ENCODE peak calls at places on chromosomes 3 and 15, in five cellular contexts. D is SJSA1, K is GM12878, A is suprapubic skin, L is cardiac fibroblast. Z is an unnamed sample.
A peak's percentile ranks its signal among the peaks of the same experiment; 100 is the strongest.

GRCh38 chr3:154430014-154430413 is at the start of gene GPR149:
- DNase-seq in D (no peak), K (no peak), A (no peak), L (no peak), Z (no peak)

GRCh38 chr3:129837057-129837631 is 56.4 kb downstream of the TMCC1 start:
- DNase-seq in D (no peak), K (no peak), A (no peak), L (no peak), Z (no peak)

GRCh38 chr15:36658905-36659304 is 79.5 kb downstream of the CDIN1 start:
- DNase-seq in D (no peak), K (no peak), A (no peak), L (no peak), Z (no peak)

GRCh38 chr3:123444023-123444422 is 4.9 kb downstream of the ADCY5 start:
- DNase-seq in D (no peak), K (no peak), A (no peak), L (no peak), Z (no peak)

GRCh38 chr15:28017423-28017924 is 81.6 kb downstream of the OCA2 start:
- DNase-seq in D (no peak), K (no peak), A (no peak), L (no peak), Z (peak; percentile 9)

GRCh38 chr3:197854596-197855343 is 63.7 kb downstream of the LRCH3 start:
- DNase-seq in D (peak; percentile 86), K (no peak), A (no peak), L (peak; percentile 93), Z (no peak)

GRCh38 chr3:59764131-59764530 is 714.3 kb upstream of the CFAP20DC start:
- DNase-seq in D (no peak), K (no peak), A (no peak), L (no peak), Z (no peak)

GRCh38 chr15:90638241-90638691 is 78.9 kb upstream of the BLM start:
- DNase-seq in D (no peak), K (no peak), A (no peak), L (no peak), Z (no peak)

GRCh38 chr3:46470831-46471230 is 6.1 kb upstream of the LTF start:
- DNase-seq in D (no peak), K (no peak), A (no peak), L (no peak), Z (no peak)

GRCh38 chr15:99104788-99105515 is at the start of gene SYNM:
- DNase-seq in D (peak; percentile 82), K (no peak), A (no peak), L (peak; percentile 66), Z (peak; percentile 86)

GRCh38 chr3:184512621-184513020 is 49.0 kb upstream of the EPHB3 start:
- DNase-seq in D (no peak), K (no peak), A (no peak), L (no peak), Z (no peak)

GRCh38 chr15:78177447-78177873 is 28.3 kb downstream of the IDH3A start:
- DNase-seq in D (no peak), K (no peak), A (no peak), L (peak; percentile 27), Z (peak; percentile 53)

GRCh38 chr3:69390771-69391170 is 4.9 kb upstream of the FRMD4B start:
- DNase-seq in D (no peak), K (no peak), A (no peak), L (no peak), Z (no peak)

GRCh38 chr3:13708301-13708700 is 159.4 kb downstream of the FBLN2 start:
- DNase-seq in D (peak; percentile 12), K (no peak), A (peak; percentile 13), L (no peak), Z (no peak)

GRCh38 chr15:38726187-38726586 is 161.6 kb upstream of the RASGRP1 start:
- DNase-seq in D (no peak), K (no peak), A (no peak), L (no peak), Z (no peak)

GRCh38 chr15:26449296-26449695 is 323.6 kb downstream of the GABRB3 start:
- DNase-seq in D (no peak), K (no peak), A (no peak), L (peak; percentile 34), Z (no peak)

GRCh38 chr3:195133462-195133861 is 137.5 kb downstream of the XXYLT1 start:
- DNase-seq in D (no peak), K (no peak), A (peak; percentile 79), L (peak; percentile 87), Z (peak; percentile 52)

GRCh38 chr15:33211409-33211808 is 16.9 kb upstream of the FMN1 start:
- DNase-seq in D (no peak), K (no peak), A (peak; percentile 68), L (no peak), Z (no peak)

GRCh38 chr3:189529468-189529867 is 101.7 kb upstream of the TP63 start:
- DNase-seq in D (no peak), K (no peak), A (no peak), L (no peak), Z (peak; percentile 39)

GRCh38 chr15:57541805-57542504 is 49.7 kb upstream of the MYZAP start:
- DNase-seq in D (peak; percentile 72), K (no peak), A (no peak), L (peak; percentile 87), Z (peak; percentile 60)

GRCh38 chr3:149571381-149571780 is 86.4 kb downstream of the WWTR1 start:
- DNase-seq in D (no peak), K (no peak), A (no peak), L (no peak), Z (no peak)

GRCh38 chr3:187880438-187880837 is 135.2 kb upstream of the BCL6 start:
- DNase-seq in D (no peak), K (no peak), A (no peak), L (peak; percentile 6), Z (no peak)

GRCh38 chr3:147410126-147410517 is 957 bp downstream of the ZIC1 start:
- DNase-seq in D (no peak), K (no peak), A (no peak), L (no peak), Z (no peak)

GRCh38 chr3:115581347-115582135 is 41.8 kb upstream of the GAP43 start:
- DNase-seq in D (no peak), K (no peak), A (no peak), L (peak; percentile 32), Z (no peak)

GRCh38 chr3:52254608-52255007 is 9.0 kb downstream of the PPM1M start:
- DNase-seq in D (no peak), K (no peak), A (no peak), L (no peak), Z (no peak)

GRCh38 chr15:46146002-46146401 is 511.2 kb downstream of the SQOR start:
- DNase-seq in D (no peak), K (no peak), A (no peak), L (no peak), Z (no peak)

GRCh38 chr3:73558399-73559075 is 66.2 kb downstream of the PDZRN3 start:
- DNase-seq in D (no peak), K (no peak), A (no peak), L (peak; percentile 37), Z (no peak)

GRCh38 chr3:116586285-116586944 is 123.2 kb upstream of the TUSC7 start:
- DNase-seq in D (no peak), K (no peak), A (no peak), L (no peak), Z (no peak)

GRCh38 chr3:195219351-195220045 is 51.5 kb downstream of the XXYLT1 start:
- DNase-seq in D (peak; percentile 13), K (no peak), A (no peak), L (no peak), Z (no peak)

GRCh38 chr3:151976211-151977050 is 103.0 kb downstream of the SUCNR1 start:
- DNase-seq in D (peak; percentile 61), K (no peak), A (no peak), L (peak; percentile 97), Z (peak; percentile 17)

GRCh38 chr15:66715736-66716667 is 14.0 kb downstream of the SMAD6 start:
- DNase-seq in D (no peak), K (no peak), A (no peak), L (no peak), Z (no peak)

GRCh38 chr15:66718220-66718988 is 16.4 kb downstream of the SMAD6 start:
- DNase-seq in D (no peak), K (no peak), A (no peak), L (no peak), Z (no peak)

GRCh38 chr15:66715181-66715624 is 13.2 kb downstream of the SMAD6 start:
- DNase-seq in D (no peak), K (no peak), A (no peak), L (no peak), Z (no peak)

GRCh38 chr15:66714543-66714981 is 12.5 kb downstream of the SMAD6 start:
- DNase-seq in D (no peak), K (no peak), A (no peak), L (peak; percentile 35), Z (no peak)

DNA sequence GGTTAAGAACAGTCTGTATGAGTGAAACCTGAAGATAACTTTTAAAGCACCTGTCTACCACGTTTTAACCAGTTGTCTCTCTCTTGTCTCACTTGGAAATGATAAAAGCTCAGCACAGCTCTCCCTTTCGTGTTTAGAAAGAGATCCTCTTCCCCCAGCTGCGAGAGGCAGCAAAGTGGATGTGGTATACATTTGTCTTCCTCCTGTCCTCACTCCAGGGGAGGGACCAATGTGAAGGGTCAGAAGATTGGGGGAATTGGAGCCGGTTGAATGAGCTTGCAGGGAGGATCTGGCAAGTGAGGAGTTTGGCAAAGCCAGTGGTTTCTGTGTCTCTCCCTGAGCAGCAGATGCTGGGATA is 14.6 kb downstream of the SMAD6 start:
- DNase-seq in D (no peak), K (no peak), A (no peak), L (no peak), Z (no peak)
- H3K4me3 ChIP-seq in D (no peak overlapping the region), K (no peak overlapping the region), A (no peak overlapping the region), L (no peak overlapping the region), Z (no peak overlapping the region)

GRCh38 chr3:12545473-12545791 is at the start of gene MKRN2OS:
- DNase-seq in D (no peak), K (no peak), A (no peak), L (no peak), Z (no peak)
- H3K4me3 ChIP-seq in D (no peak within 1 kb of the TSS), K (no peak within 1 kb of the TSS), A (peak within 1 kb of the TSS; percentile 41), L (no peak within 1 kb of the TSS), Z (no peak within 1 kb of the TSS)

DNA sequence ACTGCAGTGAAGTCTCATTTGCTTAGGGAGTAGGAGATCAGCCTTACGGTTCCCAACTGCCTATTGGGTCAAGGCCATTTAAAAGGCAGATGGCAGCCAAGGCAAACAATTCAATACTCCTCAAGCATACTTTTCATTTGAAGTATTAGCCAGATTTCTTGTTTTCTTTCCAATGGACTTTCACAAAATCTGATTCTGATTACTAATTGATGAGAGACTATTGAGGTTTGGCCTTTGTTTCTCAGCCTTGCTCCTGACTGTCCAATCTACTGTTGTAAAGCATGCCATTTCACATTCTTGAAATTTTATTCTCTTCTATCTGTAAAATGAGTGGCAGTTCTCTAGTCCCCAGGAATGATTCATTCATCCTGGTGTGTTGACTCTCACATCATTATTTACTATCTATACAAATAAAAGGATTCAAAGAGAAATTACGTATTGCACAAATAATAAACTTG is 166.2 kb upstream of the TGFBR2 start:
- DNase-seq in D (no peak), K (no peak), A (no peak), L (peak; percentile 66), Z (no peak)
- H3K4me3 ChIP-seq in D (no peak overlapping the region), K (no peak overlapping the region), A (no peak overlapping the region), L (no peak overlapping the region), Z (no peak overlapping the region)

GRCh38 chr15:66251790-66252355 is 1.7 kb downstream of the MEGF11 start:
- DNase-seq in D (no peak), K (no peak), A (no peak), L (no peak), Z (no peak)
- H3K4me3 ChIP-seq in D (no peak overlapping the region), K (no peak overlapping the region), A (peak overlapping the region; percentile 58), L (no peak overlapping the region), Z (no peak overlapping the region)

GRCh38 chr15:76109046-76109445 is 49.3 kb downstream of the TMEM266 start:
- DNase-seq in D (no peak), K (no peak), A (no peak), L (no peak), Z (no peak)
- H3K4me3 ChIP-seq in D (no peak overlapping the region), K (no peak overlapping the region), A (no peak overlapping the region), L (no peak overlapping the region), Z (no peak overlapping the region)

Z was measured in GM12865.